ENCODE peak calls at places on chromosomes 1 and 21, in six cellular contexts. N is HFFc6; S is ascending aorta; G is CD8-positive, alpha-beta memory T cell; W is IMR-90; Q is GM20000. B is an unnamed sample.
A peak's percentile ranks its signal among the peaks of the same experiment; 100 is the strongest.

GRCh38 chr1:202521886-202522285 is 173.4 kb downstream of the PPP1R12B start:
- DNase-seq in N (no peak), S (no peak), G (no peak), W (peak; percentile 53), Q (no peak), B (no peak)

GRCh38 chr1:212814989-212815388 is 23.3 kb downstream of the TATDN3 start:
- DNase-seq in N (no peak), S (no peak), G (no peak), W (no peak), Q (no peak), B (peak; percentile 14)

GRCh38 chr1:113861641-113862040 is 9.9 kb downstream of the PTPN22 start:
- DNase-seq in N (no peak), S (no peak), G (no peak), W (no peak), Q (no peak), B (no peak)

GRCh38 chr1:180080439-180080838 is 74.2 kb upstream of the QSOX1 start:
- DNase-seq in N (no peak), S (no peak), G (no peak), W (no peak), Q (no peak), B (no peak)

GRCh38 chr1:29629814-29630516 is 393.6 kb downstream of the PTPRU start:
- DNase-seq in N (no peak), S (peak; percentile 42), G (no peak), W (no peak), Q (no peak), B (no peak)

GRCh38 chr1:31955917-31956736 is 18.0 kb upstream of the PTP4A2 start:
- DNase-seq in N (peak; percentile 99), S (peak; percentile 95), G (peak; percentile 70), W (peak; percentile 100), Q (peak; percentile 77), B (peak; percentile 90)

GRCh38 chr1:180382326-180383115 is 119.9 kb downstream of the ACBD6 start:
- DNase-seq in N (peak; percentile 65), S (no peak), G (no peak), W (peak; percentile 3), Q (no peak), B (no peak)

GRCh38 chr21:21163904-21164303 is 165.7 kb downstream of the NCAM2 start:
- DNase-seq in N (peak; percentile 61), S (no peak), G (no peak), W (peak; percentile 82), Q (peak; percentile 10), B (peak; percentile 48)

GRCh38 chr1:22772054-22772453 is 61.4 kb downstream of the EPHB2 start:
- DNase-seq in N (no peak), S (peak; percentile 74), G (no peak), W (no peak), Q (no peak), B (no peak)

GRCh38 chr1:57206038-57206437 is 217.8 kb downstream of the DAB1 start:
- DNase-seq in N (no peak), S (no peak), G (no peak), W (no peak), Q (no peak), B (peak; percentile 10)

B was measured in GM03348.